ENCODE peak calls at places on chromosomes 2 and 18, in nine cellular contexts. H, W, L, N, Z, U, J, C and M are unnamed samples.

GRCh38 chr18:75545189-75545588 is 117.7 kb upstream of the SMIM21 start:
- DNase-seq in C (no peak), L (no peak), W (no peak), Z (no peak), J (no peak), N (no peak), U (no peak), H (no peak), M (no peak)

GRCh38 chr18:49090901-49091300 is 140.1 kb upstream of the SMAD7 start:
- DNase-seq in J (no peak), U (no peak), C (no peak), L (no peak), H (no peak), Z (no peak), W (no peak), N (no peak), M (no peak)

GRCh38 chr2:106956416-106956815 is 70.4 kb upstream of the ST6GAL2 start:
- DNase-seq in C (no peak), W (no peak), U (no peak), N (no peak), J (no peak), H (no peak), L (no peak), Z (no peak), M (no peak)

GRCh38 chr2:132668189-132668833 is 1.7 kb downstream of the LYPD1 start:
- DNase-seq in U (no peak), N (no peak), H (no peak), L (no peak), W (peak), C (no peak), J (no peak), Z (no peak), M (peak)

GRCh38 chr2:182240862-182241371 is 185.9 kb downstream of the PDE1A start:
- DNase-seq in U (peak), W (peak), H (peak), C (peak), Z (no peak), J (no peak), L (no peak), N (no peak), M (peak)

GRCh38 chr2:240179186-240179815 is 38.8 kb upstream of the OTOS start:
- DNase-seq in Z (no peak), J (no peak), L (no peak), H (no peak), N (no peak), W (no peak), C (no peak), U (no peak), M (no peak)

GRCh38 chr2:230871361-230872150 is 6.8 kb downstream of the ITM2C start:
- DNase-seq in Z (no peak), C (no peak), J (no peak), N (no peak), W (no peak), U (no peak), H (no peak), L (no peak), M (peak)

GRCh38 chr2:236673823-236674185 is 104.2 kb downstream of the ACKR3 start:
- DNase-seq in H (no peak), Z (peak), J (no peak), L (no peak), N (no peak), U (no peak), W (no peak), C (no peak), M (peak)

GRCh38 chr18:37564796-37565137 is 831 bp downstream of the CELF4 start:
- DNase-seq in C (no peak), U (no peak), L (peak), W (no peak), N (peak), Z (no peak), J (no peak), H (peak), M (peak)

GRCh38 chr2:128290356-128290755 is 28.3 kb downstream of the HS6ST1 start:
- DNase-seq in N (no peak), H (no peak), U (no peak), L (no peak), W (no peak), Z (no peak), J (no peak), C (no peak), M (no peak)

GRCh38 chr2:199692489-199692888 is 158.5 kb downstream of the FTCDNL1 start:
- DNase-seq in C (no peak), L (no peak), Z (no peak), U (peak), H (no peak), N (no peak), W (no peak), J (no peak), M (no peak)

GRCh38 chr2:15178946-15179345 is 382.2 kb downstream of the NBAS start:
- DNase-seq in H (no peak), L (no peak), C (no peak), Z (no peak), W (no peak), J (no peak), U (no peak), N (no peak), M (no peak)

DNA sequence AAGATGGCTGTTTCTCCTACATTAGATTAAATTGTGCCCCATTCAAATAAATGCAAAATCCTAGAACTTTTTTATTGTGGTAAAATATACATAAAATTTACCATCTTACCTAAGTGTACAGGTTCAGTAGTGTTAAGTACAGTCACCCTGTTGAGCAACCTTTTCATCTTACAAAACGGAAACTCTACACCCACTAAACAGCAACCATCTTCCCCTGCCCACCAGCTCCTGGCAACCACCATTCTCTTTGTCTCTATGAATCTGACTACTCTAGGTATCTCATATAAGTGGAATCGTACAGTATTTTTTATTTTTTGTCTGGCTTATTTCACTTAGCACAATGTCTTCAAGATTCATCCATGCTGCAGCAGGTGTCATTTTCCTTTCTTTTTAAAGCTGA is 53.0 kb downstream of the ASXL2 start:
- DNase-seq in H (no peak), C (no peak), J (no peak), Z (no peak), U (no peak), N (no peak), W (no peak), L (no peak), M (no peak)
- TF ChIP-seq EP300 in H (no peak), C (no peak), J (no peak), Z (no peak), U (no peak), N (no peak), W (no peak), L (no peak), M (no peak)

GRCh38 chr2:54560146-54560881 is 104.2 kb downstream of the SPTBN1 start:
- DNase-seq in C (no peak), U (no peak), L (peak), H (peak), N (peak), W (peak), J (no peak), Z (peak), M (no peak)

GRCh38 chr2:54558976-54559410 is 102.9 kb downstream of the SPTBN1 start:
- DNase-seq in J (no peak), U (no peak), Z (no peak), H (no peak), N (no peak), W (peak), C (no peak), L (no peak), M (peak)

GRCh38 chr2:54561010-54561409 is 104.9 kb downstream of the SPTBN1 start:
- DNase-seq in J (no peak), Z (no peak), U (no peak), W (no peak), N (no peak), C (no peak), L (no peak), H (no peak), M (no peak)

GRCh38 chr2:54558188-54558975 is 102.3 kb downstream of the SPTBN1 start:
- DNase-seq in L (peak), J (no peak), U (peak), N (peak), W (peak), Z (peak), H (peak), C (peak), M (peak)

GRCh38 chr2:54559593-54560145 is 103.5 kb downstream of the SPTBN1 start:
- DNase-seq in U (peak), Z (no peak), N (no peak), J (no peak), W (peak), C (no peak), H (peak), L (peak), M (peak)
- TF ChIP-seq POLR2A in U (peak), Z (peak), N (no peak), J (peak), W (no peak), C (no peak), H (peak), L (no peak), M (no peak)

DNA sequence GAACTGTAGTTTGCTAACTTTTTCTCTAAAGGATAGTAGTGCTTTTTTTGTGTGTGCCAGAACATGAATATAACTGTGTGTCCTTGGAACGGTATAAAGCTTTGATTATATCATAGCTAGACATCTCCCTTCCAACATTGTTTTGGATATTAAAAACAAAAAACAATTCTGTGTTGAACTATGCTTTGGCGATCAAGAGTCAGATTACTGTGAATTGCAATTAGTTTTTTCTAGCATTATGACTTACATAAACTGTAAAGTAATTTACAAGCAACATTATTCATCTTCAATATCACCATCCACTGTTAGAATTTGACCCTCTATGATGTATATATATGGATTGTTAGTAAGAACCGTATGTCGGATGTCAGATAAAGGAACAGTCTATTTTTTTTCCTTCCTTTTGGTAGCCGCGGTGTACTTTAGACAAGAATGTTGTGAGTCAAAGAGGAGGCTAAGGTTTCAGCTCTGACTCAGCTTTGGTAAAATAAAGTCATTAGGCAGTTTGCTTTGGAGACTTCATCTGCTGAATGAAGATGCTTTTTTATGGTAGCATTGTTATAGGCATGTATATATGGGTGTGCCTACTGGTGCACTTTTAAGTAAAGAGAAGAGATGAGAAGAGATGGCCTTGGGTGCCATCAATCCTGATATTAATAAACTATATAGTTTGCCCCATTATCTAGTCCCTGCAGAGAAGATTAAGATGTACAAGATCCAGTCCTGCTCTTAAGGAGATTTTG is 76.4 kb downstream of the LTBP1 start:
- DNase-seq in L (no peak), Z (no peak), J (no peak), H (no peak), U (peak), W (peak), N (peak), C (no peak), M (no peak)
- H3K27ac ChIP-seq in L (no peak), Z (no peak), J (no peak), H (no peak), U (no peak), W (peak), N (peak), C (no peak), M (peak)

GRCh38 chr2:25043241-25043867 is 1.5 kb downstream of the EFR3B start:
- DNase-seq in W (peak), C (no peak), Z (no peak), H (peak), L (no peak), U (no peak), J (no peak), N (no peak), M (no peak)

GRCh38 chr2:25044011-25044410 is 2.1 kb downstream of the EFR3B start:
- DNase-seq in H (peak), W (no peak), Z (no peak), U (no peak), C (no peak), J (no peak), N (no peak), L (no peak), M (no peak)

GRCh38 chr2:25042321-25043240 is 705 bp downstream of the EFR3B start:
- DNase-seq in H (peak), N (peak), U (no peak), J (no peak), L (no peak), C (no peak), Z (peak), W (peak), M (peak)

GRCh38 chr2:25041307-25041927 is 459 bp upstream of the EFR3B start:
- DNase-seq in W (peak), J (peak), C (peak), N (peak), H (peak), U (peak), Z (peak), L (peak), M (no peak)

GRCh38 chr2:25041928-25042320 is at the start of gene EFR3B:
- DNase-seq in J (peak), C (peak), H (peak), U (peak), L (peak), W (peak), N (peak), Z (peak), M (peak)
- TF ChIP-seq EP300 in J (no peak), C (no peak), H (no peak), U (no peak), L (no peak), W (no peak), N (no peak), Z (no peak), M (no peak)

GRCh38 chr2:946073-947005 is 4.3 kb upstream of the SNTG2 start:
- DNase-seq in L (no peak), C (no peak), J (no peak), W (no peak), Z (no peak), H (no peak), N (no peak), U (no peak), M (no peak)
- TF ChIP-seq POLR2A in L (no peak), C (no peak), J (no peak), W (no peak), Z (no peak), H (no peak), N (no peak), U (no peak), M (no peak)

GRCh38 chr2:40274284-40274683 is 177.6 kb downstream of the SLC8A1 start:
- DNase-seq in C (no peak), L (no peak), N (no peak), Z (no peak), J (no peak), U (no peak), H (no peak), W (no peak), M (no peak)

GRCh38 chr2:40271066-40271465 is 180.8 kb downstream of the SLC8A1 start:
- DNase-seq in W (no peak), J (no peak), L (no peak), C (no peak), U (no peak), H (no peak), Z (no peak), N (no peak), M (no peak)

GRCh38 chr2:40276076-40276475 is 175.8 kb downstream of the SLC8A1 start:
- DNase-seq in Z (no peak), H (no peak), J (no peak), L (no peak), W (no peak), N (no peak), U (no peak), C (no peak), M (no peak)

GRCh38 chr2:40279001-40279400 is 172.9 kb downstream of the SLC8A1 start:
- DNase-seq in Z (no peak), U (no peak), N (no peak), J (no peak), L (no peak), W (no peak), H (no peak), C (no peak), M (no peak)

GRCh38 chr2:40273623-40274236 is 178.2 kb downstream of the SLC8A1 start:
- DNase-seq in C (no peak), H (no peak), L (no peak), U (no peak), W (no peak), J (no peak), N (no peak), Z (no peak), M (no peak)
- H3K27ac ChIP-seq in C (no peak), H (no peak), L (no peak), U (no peak), W (no peak), J (no peak), N (no peak), Z (no peak), M (no peak)

DNA sequence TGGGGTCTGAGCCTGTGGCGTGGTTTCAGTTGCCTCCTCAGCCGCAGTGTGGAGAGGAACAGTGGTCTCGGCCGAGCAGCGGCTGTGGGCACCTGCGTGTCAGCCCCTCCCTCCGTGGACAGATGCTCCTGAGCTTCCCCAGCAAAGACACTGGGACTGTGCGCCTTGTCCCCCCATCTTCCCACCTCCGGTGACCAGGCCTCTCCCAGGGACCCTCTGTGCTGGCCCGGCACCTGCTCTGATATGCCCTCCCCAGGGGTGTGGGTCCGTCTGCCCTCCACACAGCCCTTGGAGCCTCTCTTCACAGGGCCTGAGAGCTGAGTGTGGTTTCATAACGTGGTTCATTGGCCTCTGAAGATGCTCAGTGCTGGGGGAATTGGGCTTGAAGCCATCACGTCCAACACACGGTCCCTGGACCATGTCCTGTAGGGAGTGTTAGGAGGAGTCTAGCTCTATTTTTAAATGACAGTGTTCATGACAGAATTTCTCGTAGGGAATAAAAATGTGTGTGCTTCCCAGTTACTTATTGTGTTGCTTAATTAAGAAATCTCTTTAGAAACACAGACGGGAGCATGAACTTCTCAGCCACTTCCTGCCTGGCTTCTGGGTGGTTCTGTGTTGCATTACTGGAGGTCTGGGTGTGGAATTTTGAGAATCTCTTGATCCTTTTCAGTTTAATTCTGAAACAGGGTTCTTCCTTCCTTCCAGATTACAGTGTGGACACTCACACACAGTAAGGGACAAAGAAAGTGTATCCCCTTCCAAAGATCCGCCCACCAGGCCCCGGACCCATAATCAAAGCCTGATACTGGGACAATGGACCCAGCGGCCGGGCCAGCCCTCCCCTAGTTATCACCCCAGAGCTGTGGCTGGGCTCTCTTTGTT is 110.7 kb downstream of the NFATC1 start:
- DNase-seq in L (peak), Z (peak), U (no peak), N (no peak), W (no peak), C (no peak), J (peak), H (peak), M (peak)
- TF ChIP-seq EP300 in L (no peak), Z (no peak), U (no peak), N (no peak), W (no peak), C (no peak), J (no peak), H (no peak), M (no peak)

GRCh38 chr2:85561280-85562212 is at the start of gene GGCX:
- DNase-seq in J (peak), N (peak), C (peak), L (peak), W (peak), Z (peak), U (peak), H (peak), M (peak)
- TF ChIP-seq POLR2A in J (peak), N (peak), C (peak), L (peak), W (peak), Z (no peak), U (peak), H (peak), M (peak)

DNA sequence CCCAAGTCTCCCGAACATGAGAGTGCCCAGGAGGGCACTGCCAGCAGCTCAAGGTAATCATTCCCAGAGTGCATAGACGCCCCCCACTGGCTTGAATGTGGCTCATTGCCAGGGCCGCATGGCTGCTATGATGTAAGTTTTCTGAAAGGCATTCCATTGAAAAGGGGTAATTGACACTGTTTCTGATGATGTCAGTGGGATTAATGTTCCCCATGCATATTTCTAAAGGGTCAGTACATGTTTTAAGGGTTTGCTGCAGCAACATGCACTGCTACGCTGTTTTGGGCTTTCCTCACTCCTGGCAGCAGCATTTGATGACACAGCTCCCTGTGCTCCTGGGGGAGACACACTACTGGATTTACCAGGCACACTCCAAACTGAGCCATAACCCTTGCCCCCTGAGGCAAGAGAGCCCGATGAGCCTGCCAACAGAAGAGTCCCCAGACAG is 36.7 kb downstream of the KIAA2012 start:
- DNase-seq in W (no peak), U (no peak), L (peak), J (peak), N (no peak), Z (peak), C (peak), H (peak), M (no peak)
- H3K27ac ChIP-seq in W (no peak), U (no peak), L (no peak), J (no peak), N (no peak), Z (no peak), C (no peak), H (no peak), M (no peak)